ENCODE peak calls at places on chromosome 3, in nine cellular contexts. D is cardiac fibroblast; K is NCI-H1694 treated with DMSO at 0.1 percent for 48 hours; O is memory B cell; P is Peyer's patch; X is AG10803; Z is activated T-helper 1 cell treated with anti-CD3 and anti-CD28 coated beads, Interleukin-12 subunit alpha, Interleukin-12 subunit beta, Interleukin-2, Interleukin-4 antibody, amounts not matched to agents 30 ng/mL and 10 ng/mL and 1 ng/mL, durations not matched to agents 14 hours and 24 hours and 36 hours; F is activated CD8-positive, alpha-beta memory T cell treated with anti-CD3 and anti-CD28 coated beads, Interleukin-2, amount 10 ng/mL, durations not matched to agents 7 days and 5 days; N is tibial artery. E is an unnamed sample.

GRCh38 chr3:197847866-197848401 is 56.9 kb downstream of the LRCH3 start:
- DNase-seq in X (peak; percentile 25), D (no peak), N (no peak), P (no peak), K (no peak), Z (peak; percentile 18), F (peak; percentile 55), O (peak; percentile 38), E (no peak)

GRCh38 chr3:70488131-70488530 is 175.7 kb upstream of the MDFIC2 start:
- DNase-seq in P (no peak), X (peak; percentile 31), K (no peak), F (no peak), N (no peak), O (no peak), Z (no peak), D (no peak), E (no peak)

GRCh38 chr3:153621988-153622387 is 460.0 kb downstream of the RAP2B start:
- DNase-seq in P (no peak), X (no peak), Z (no peak), N (no peak), F (peak; percentile 43), K (no peak), D (peak; percentile 28), O (no peak), E (no peak)

GRCh38 chr3:46624976-46625490 is 12.7 kb downstream of the FAM240A start:
- DNase-seq in O (no peak), P (no peak), N (no peak), F (no peak), D (no peak), K (no peak), X (no peak), Z (no peak), E (no peak)

GRCh38 chr3:187430576-187430975 is 62.4 kb downstream of the RTP4 start:
- DNase-seq in N (no peak), K (no peak), F (no peak), P (no peak), D (no peak), X (no peak), Z (no peak), O (no peak), E (no peak)

GRCh38 chr3:17707813-17708543 is 34.5 kb downstream of the TBC1D5 start:
- DNase-seq in D (peak; percentile 30), P (no peak), F (no peak), O (no peak), N (no peak), K (no peak), Z (no peak), X (peak; percentile 0), E (no peak)

GRCh38 chr3:73327052-73327451 is 265.6 kb downstream of the EBLN2 start:
- DNase-seq in Z (no peak), K (no peak), P (no peak), X (no peak), F (no peak), N (no peak), O (no peak), D (no peak), E (no peak)

GRCh38 chr3:128344046-128344368 is 122.7 kb downstream of the DNAJB8 start:
- DNase-seq in Z (no peak), O (no peak), X (no peak), N (no peak), P (no peak), K (no peak), F (no peak), D (no peak), E (no peak)

GRCh38 chr3:123760817-123761216 is 123.3 kb downstream of the MYLK start:
- DNase-seq in N (no peak), K (no peak), P (no peak), F (no peak), D (no peak), Z (no peak), X (no peak), O (no peak), E (no peak)

GRCh38 chr3:66592061-66592875 is 91.4 kb upstream of the LRIG1 start:
- DNase-seq in D (peak; percentile 10), F (no peak), K (no peak), X (no peak), Z (no peak), O (no peak), N (no peak), P (no peak), E (no peak)

GRCh38 chr3:111739241-111739952 is 119.7 kb upstream of the PHLDB2 start:
- DNase-seq in Z (no peak), N (no peak), K (no peak), P (no peak), D (peak; percentile 89), F (no peak), X (peak; percentile 44), O (no peak), E (no peak)

GRCh38 chr3:44729384-44729910 is at the start of gene ZNF501:
- DNase-seq in Z (peak; percentile 71), N (peak; percentile 95), P (peak; percentile 91), K (no peak), F (peak; percentile 90), X (peak; percentile 90), O (peak; percentile 69), D (peak; percentile 95), E (peak; percentile 85)

GRCh38 chr3:4906107-4906621 is 73.1 kb upstream of the BHLHE40 start:
- DNase-seq in Z (no peak), X (no peak), N (no peak), P (no peak), F (no peak), D (peak; percentile 68), O (no peak), K (no peak), E (no peak)

GRCh38 chr3:88142094-88142624 is 7.6 kb upstream of the C3orf38 start:
- DNase-seq in X (peak; percentile 47), F (no peak), Z (no peak), K (no peak), D (peak; percentile 64), P (no peak), O (no peak), N (no peak), E (no peak)

GRCh38 chr3:171801738-171802600 is 8.3 kb downstream of the PLD1 start:
- DNase-seq in F (no peak), N (no peak), D (peak; percentile 99), O (no peak), P (no peak), K (no peak), X (peak; percentile 93), Z (no peak), E (no peak)

GRCh38 chr3:172581757-172582166 is 58.5 kb upstream of the TNFSF10 start:
- DNase-seq in X (no peak), Z (no peak), P (no peak), K (no peak), D (no peak), F (no peak), O (no peak), N (no peak), E (no peak)